ENCODE peak calls at places on chromosomes 6 and 20, in five cellular contexts. V is OCI-LY7, R is cardiac muscle cell, O is pancreas, H is osteoblast. S is an unnamed sample.

GRCh38 chr20:62405108-62405980 is 1.7 kb downstream of the CABLES2 start:
- DNase-seq in R (peak), V (no peak), O (peak), H (peak), S (peak)

GRCh38 chr6:140956567-140957306 is 1176.0 kb upstream of the GJE1 start:
- DNase-seq in O (no peak), H (no peak), V (no peak), R (no peak), S (no peak)

GRCh38 chr6:6751615-6752014 is 163.1 kb downstream of the LY86 start:
- DNase-seq in R (no peak), H (peak), O (no peak), V (no peak), S (no peak)

GRCh38 chr6:91082311-91082803 is 495.5 kb upstream of the MAP3K7 start:
- DNase-seq in V (no peak), H (no peak), R (peak), O (no peak), S (no peak)

GRCh38 chr20:59938221-59938620 is 1.9 kb downstream of the PPP1R3D start:
- DNase-seq in O (no peak), H (peak), V (no peak), R (no peak), S (no peak)

GRCh38 chr6:64034840-64035656 is 399.4 kb downstream of the PHF3 start:
- DNase-seq in V (no peak), O (no peak), H (no peak), R (peak), S (no peak)

GRCh38 chr20:50331469-50332251 is 141.0 kb downstream of the CEBPB start:
- DNase-seq in H (no peak), V (no peak), O (peak), R (no peak), S (no peak)

GRCh38 chr20:57830515-57830895 is 120.7 kb upstream of the PMEPA1 start:
- DNase-seq in H (no peak), O (no peak), R (no peak), V (no peak), S (no peak)

GRCh38 chr6:95517004-95517403 is 60.3 kb upstream of the MANEA start:
- DNase-seq in R (no peak), V (no peak), H (no peak), O (no peak), S (no peak)

GRCh38 chr6:70289299-70289698 is 13.6 kb downstream of the COL9A1 start:
- DNase-seq in V (no peak), R (no peak), H (peak), O (no peak), S (no peak)

GRCh38 chr6:42255050-42255449 is 37.4 kb upstream of the MRPS10 start:
- DNase-seq in R (no peak), V (no peak), H (peak), O (no peak), S (no peak)

GRCh38 chr20:41524980-41525613 is 93.1 kb downstream of the CHD6 start:
- DNase-seq in V (no peak), H (peak), O (peak), R (peak), S (peak)

GRCh38 chr6:121158438-121158837 is 175.8 kb downstream of the TBC1D32 start:
- DNase-seq in H (no peak), O (no peak), V (no peak), R (peak), S (no peak)

GRCh38 chr6:54282186-54282585 is 26.1 kb upstream of the TINAG start:
- DNase-seq in R (peak), V (no peak), H (peak), O (no peak), S (no peak)

GRCh38 chr20:588932-589672 is 21.0 kb downstream of the TCF15 start:
- DNase-seq in O (no peak), V (no peak), R (no peak), H (peak), S (no peak)

GRCh38 chr6:144929262-144929661 is 644.1 kb downstream of the UTRN start:
- DNase-seq in O (no peak), R (no peak), V (no peak), H (no peak), S (no peak)

GRCh38 chr20:34904202-34904621 is 27.8 kb downstream of the ACSS2 start:
- DNase-seq in O (no peak), R (peak), H (no peak), V (no peak), S (no peak)

GRCh38 chr6:71403422-71404134 is 115.0 kb downstream of the OGFRL1 start:
- DNase-seq in O (no peak), H (no peak), R (peak), V (no peak), S (no peak)

GRCh38 chr6:29755295-29755871 is 32.1 kb downstream of the HLA-F start:
- DNase-seq in O (no peak), H (no peak), V (no peak), R (no peak), S (no peak)

DNA sequence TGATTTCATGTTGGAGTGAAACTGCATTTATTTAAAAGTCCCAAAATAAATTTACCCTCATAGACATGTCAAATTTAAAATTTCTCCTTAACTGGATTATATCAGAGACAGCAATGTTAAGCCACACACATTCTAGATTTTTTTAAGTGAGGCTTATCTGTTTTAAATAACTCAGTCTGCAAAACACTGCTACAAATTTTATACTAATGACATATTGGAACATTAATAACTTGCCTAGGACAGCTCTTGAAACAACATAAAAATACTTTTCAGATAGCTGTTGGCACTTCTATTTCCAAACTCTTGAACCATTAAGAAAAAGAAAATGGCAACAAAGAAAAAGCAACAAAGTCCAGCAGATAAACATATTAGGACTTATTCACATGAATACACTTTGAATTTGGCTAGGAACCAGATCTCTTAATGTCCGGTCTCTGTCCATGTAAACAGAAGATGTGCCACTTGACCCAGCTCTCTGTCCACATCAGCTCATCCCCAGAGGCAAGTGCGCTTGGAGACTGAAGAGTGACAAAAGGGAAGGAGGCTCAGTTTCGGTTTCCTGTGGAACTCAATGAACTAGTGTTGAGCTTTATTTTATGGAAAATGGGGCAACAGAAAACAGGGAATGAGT is 219.3 kb upstream of the THBS2 start:
- DNase-seq in O (no peak), V (no peak), R (no peak), H (no peak), S (no peak)
- H3K27ac ChIP-seq in O (no peak), V (no peak), R (no peak), H (no peak), S (no peak)

GRCh38 chr20:32470025-32470861 is 112.1 kb downstream of the ASXL1 start:
- DNase-seq in H (peak), O (peak), V (peak), R (peak), S (no peak)

GRCh38 chr20:32468860-32469259 is 110.7 kb downstream of the ASXL1 start:
- DNase-seq in R (no peak), V (no peak), O (no peak), H (peak), S (no peak)

GRCh38 chr20:32466739-32467505 is 108.8 kb downstream of the ASXL1 start:
- DNase-seq in H (peak), R (no peak), V (no peak), O (no peak), S (no peak)

GRCh38 chr20:32467506-32468312 is 109.6 kb downstream of the ASXL1 start:
- DNase-seq in H (peak), V (no peak), O (no peak), R (no peak), S (no peak)

GRCh38 chr20:32468313-32468640 is 110.1 kb downstream of the ASXL1 start:
- DNase-seq in V (no peak), H (peak), O (no peak), R (no peak), S (no peak)
- H3K27ac ChIP-seq in V (no peak), H (no peak), O (no peak), R (no peak), S (peak)

GRCh38 chr6:162728177-162728571 is 400 bp downstream of the PACRG start:
- DNase-seq in O (no peak), R (no peak), H (no peak), V (no peak), S (no peak)
- H3K27ac ChIP-seq in O (peak), R (no peak), H (peak), V (no peak), S (peak)

GRCh38 chr20:46357030-46357514 is 48.8 kb upstream of the CDH22 start:
- DNase-seq in R (peak), O (no peak), V (no peak), H (peak), S (no peak)
- H3K27ac ChIP-seq in R (no peak), O (no peak), V (no peak), H (no peak), S (peak)

GRCh38 chr6:106729848-106730247 is 100.5 kb downstream of the QRSL1 start:
- DNase-seq in V (peak), R (no peak), H (no peak), O (no peak), S (no peak)

GRCh38 chr6:106727480-106728153 is 98.2 kb downstream of the QRSL1 start:
- DNase-seq in R (no peak), V (no peak), O (no peak), H (no peak), S (no peak)

GRCh38 chr6:106728296-106728870 is 99.0 kb downstream of the QRSL1 start:
- DNase-seq in V (peak), H (no peak), R (no peak), O (no peak), S (no peak)

GRCh38 chr6:106724337-106724736 is 95.0 kb downstream of the QRSL1 start:
- DNase-seq in O (no peak), R (no peak), H (no peak), V (no peak), S (no peak)

DNA sequence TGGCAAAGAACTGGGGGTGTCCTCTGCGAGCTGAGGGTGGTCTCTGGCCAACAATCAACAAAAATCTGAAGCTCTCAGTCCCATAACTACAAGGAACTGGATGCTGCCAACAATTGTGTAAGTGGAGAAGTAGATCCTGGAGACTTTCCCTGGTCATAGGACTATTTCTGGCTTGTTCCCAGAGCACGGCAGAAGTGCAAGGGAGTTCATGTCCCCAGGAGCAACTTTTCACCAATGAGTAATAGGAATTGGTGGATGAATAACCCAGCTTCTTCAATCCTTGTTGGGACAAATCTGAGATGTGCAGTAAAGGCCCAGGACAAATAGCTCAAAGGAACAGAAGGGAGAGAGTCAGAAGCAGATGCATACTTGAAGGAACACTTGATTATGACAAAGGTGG is 95.5 kb downstream of the QRSL1 start:
- DNase-seq in O (peak), R (no peak), H (no peak), V (no peak), S (no peak)
- H3K27ac ChIP-seq in O (no peak), R (no peak), H (no peak), V (no peak), S (no peak)

GRCh38 chr20:51906694-51907093 is 104.4 kb upstream of the SALL4 start:
- DNase-seq in O (no peak), V (no peak), H (no peak), R (no peak), S (no peak)
- H3K27ac ChIP-seq in O (no peak), V (no peak), H (no peak), R (no peak), S (no peak)

GRCh38 chr6:134281388-134281787 is 36.5 kb downstream of the SGK1 start:
- DNase-seq in V (no peak), R (no peak), H (no peak), O (no peak), S (no peak)

GRCh38 chr6:134288538-134289203 is 29.2 kb downstream of the SGK1 start:
- DNase-seq in O (no peak), H (peak), R (peak), V (no peak), S (no peak)

GRCh38 chr6:134278000-134278399 is 39.9 kb downstream of the SGK1 start:
- DNase-seq in R (no peak), V (no peak), H (no peak), O (no peak), S (no peak)

GRCh38 chr6:134287863-134288537 is 29.9 kb downstream of the SGK1 start:
- DNase-seq in H (no peak), V (no peak), R (peak), O (no peak), S (no peak)

DNA sequence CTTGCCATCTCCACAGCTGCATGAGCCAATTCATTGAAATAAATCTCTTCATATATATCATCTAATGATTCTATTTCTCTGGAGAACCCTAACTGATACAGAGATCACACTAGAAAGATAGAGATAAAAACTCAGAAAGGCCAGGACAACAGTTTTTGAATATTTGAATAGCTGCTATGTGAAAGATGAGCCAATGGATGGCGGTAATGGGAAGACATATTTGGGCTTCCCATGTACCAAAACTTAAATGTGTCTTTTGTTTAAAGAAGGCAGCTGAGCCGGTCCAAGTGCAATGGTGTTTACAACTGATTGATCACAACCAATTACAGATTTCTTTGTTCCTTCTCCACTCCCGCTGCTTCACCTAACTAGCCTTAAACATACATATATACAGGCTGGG is 35.1 kb downstream of the SGK1 start:
- DNase-seq in O (no peak), H (no peak), R (peak), V (no peak), S (no peak)
- H3K27ac ChIP-seq in O (no peak), H (no peak), R (no peak), V (no peak), S (no peak)

GRCh38 chr6:18504232-18504596 is 117.1 kb downstream of the RNF144B start:
- DNase-seq in H (no peak), V (no peak), O (no peak), R (no peak), S (no peak)

GRCh38 chr6:18501313-18502013 is 114.3 kb downstream of the RNF144B start:
- DNase-seq in O (no peak), V (no peak), R (peak), H (no peak), S (no peak)

GRCh38 chr6:18506387-18507017 is 119.4 kb downstream of the RNF144B start:
- DNase-seq in O (no peak), V (no peak), R (peak), H (no peak), S (no peak)

GRCh38 chr6:18503187-18503586 is 116.0 kb downstream of the RNF144B start:
- DNase-seq in V (no peak), R (no peak), H (no peak), O (no peak), S (no peak)

DNA sequence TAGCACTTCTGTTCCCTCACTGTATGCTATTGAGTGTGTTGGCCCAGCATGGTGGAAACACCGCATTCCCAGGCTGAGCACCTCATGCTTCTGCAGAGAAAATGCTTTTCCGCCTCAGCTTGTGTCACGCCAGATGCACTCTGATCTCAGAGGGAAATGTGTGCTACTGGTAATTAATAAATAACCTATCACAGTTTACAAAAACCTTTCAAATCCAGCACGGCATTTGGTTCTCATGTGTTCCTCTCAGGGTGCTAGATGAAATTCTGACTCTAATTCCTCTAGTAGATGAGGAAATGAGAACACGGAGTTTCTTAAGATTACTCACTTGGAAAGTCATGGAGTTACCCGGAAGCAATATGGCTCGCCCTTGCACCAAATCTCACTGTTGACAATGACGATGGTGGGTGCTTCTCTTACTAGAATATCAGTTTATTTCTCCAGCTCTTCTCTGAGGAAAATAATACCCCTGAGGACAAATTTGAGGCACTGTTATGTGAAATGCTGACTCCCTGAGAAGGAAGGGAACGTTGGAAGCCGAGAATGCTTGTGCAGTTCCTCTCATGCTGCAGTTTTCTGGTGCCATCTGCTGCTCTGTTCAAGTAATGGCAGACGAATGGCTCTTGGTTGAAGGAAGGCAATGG is 116.6 kb downstream of the RNF144B start:
- DNase-seq in V (peak), R (peak), O (peak), H (peak), S (peak)
- H3K27ac ChIP-seq in V (no peak), R (no peak), O (peak), H (peak), S (peak)

S was measured in dorsolateral prefrontal cortex.